ENCODE peak calls at places on chromosome 20, in seven cellular contexts. P, M, U, F, K, T and V are unnamed samples.

GRCh38 chr20:1761116-1761515 is 103.5 kb upstream of the SIRPG start:
- DNase-seq in P (no peak), M (no peak), U (no peak), F (no peak), K (peak; percentile 94), T (no peak), V (no peak)

GRCh38 chr20:651713-652610 is 1.0 kb downstream of the SRXN1 start:
- DNase-seq in P (peak; percentile 62), M (no peak), U (no peak), F (no peak), K (no peak), T (no peak), V (no peak)

GRCh38 chr20:9408422-9409300 is 105.7 kb upstream of the LAMP5 start:
- DNase-seq in P (no peak), M (no peak), U (no peak), F (no peak), K (peak; percentile 75), T (no peak), V (no peak)

GRCh38 chr20:24612799-24613775 is 143.7 kb downstream of the SYNDIG1 start:
- DNase-seq in P (no peak), M (peak; percentile 28), U (no peak), F (no peak), K (peak; percentile 8), T (no peak), V (no peak)

GRCh38 chr20:53116733-53117132 is 144.6 kb downstream of the TSHZ2 start:
- DNase-seq in P (no peak), M (no peak), U (no peak), F (no peak), K (no peak), T (no peak), V (no peak)

GRCh38 chr20:9255171-9255570 is 186.3 kb downstream of the PLCB4 start:
- DNase-seq in P (no peak), M (no peak), U (no peak), F (no peak), K (no peak), T (no peak), V (no peak)

GRCh38 chr20:54160269-54161007 is 13.3 kb downstream of the CYP24A1 start:
- DNase-seq in P (no peak), M (no peak), U (no peak), F (no peak), K (no peak), T (no peak), V (no peak)

GRCh38 chr20:62516345-62516744 is 40.5 kb upstream of the GATA5 start:
- DNase-seq in P (no peak), M (no peak), U (no peak), F (no peak), K (no peak), T (no peak), V (no peak)

GRCh38 chr20:57834306-57834863 is 124.6 kb upstream of the PMEPA1 start:
- DNase-seq in P (no peak), M (no peak), U (no peak), F (no peak), K (no peak), T (no peak), V (no peak)

GRCh38 chr20:58765795-58766194 is 73.2 kb downstream of the NPEPL1 start:
- DNase-seq in P (no peak), M (no peak), U (no peak), F (no peak), K (no peak), T (no peak), V (no peak)

GRCh38 chr20:57573176-57573575 is 12.3 kb downstream of the PCK1 start:
- DNase-seq in P (no peak), M (no peak), U (no peak), F (no peak), K (no peak), T (no peak), V (no peak)

GRCh38 chr20:34302312-34302722 is 838 bp downstream of the AHCY start:
- DNase-seq in P (no peak), M (no peak), U (no peak), F (no peak), K (peak; percentile 47), T (no peak), V (no peak)
- TF ChIP-seq CTCF in P (no peak), M (no peak), U (no peak), F (no peak), K (no peak), T (peak; percentile 21), V (no peak)

GRCh38 chr20:17598013-17598550 is 28.2 kb downstream of the DSTN start:
- DNase-seq in P (no peak), M (no peak), U (no peak), F (no peak), K (no peak), T (no peak), V (no peak)
- H3K4me1 ChIP-seq in P (peaks cover 54% of the 10 kb centered on the region), M (peaks cover 45% of the 10 kb centered on the region), U (peaks cover 91% of the 10 kb centered on the region), F (peaks cover 26% of the 10 kb centered on the region), K (peaks cover 12% of the 10 kb centered on the region), T (peaks cover 68% of the 10 kb centered on the region), V (no peaks in the 10 kb centered on the region)

GRCh38 chr20:21548390-21549035 is 34.6 kb upstream of the NKX2-2 start:
- DNase-seq in P (no peak), M (no peak), U (no peak), F (no peak), K (no peak), T (no peak), V (no peak)
- H3K27me3 ChIP-seq in P (no peaks in the 10 kb centered on the region), M (peaks cover 38% of the 10 kb centered on the region), U (no peaks in the 10 kb centered on the region), F (peaks cover 3% of the 10 kb centered on the region), K (no peaks in the 10 kb centered on the region), T (peaks cover 4% of the 10 kb centered on the region), V (no peaks in the 10 kb centered on the region)

GRCh38 chr20:20732641-20733040 is 20.2 kb upstream of the RALGAPA2 start:
- DNase-seq in P (no peak), M (no peak), U (no peak), F (no peak), K (no peak), T (no peak), V (no peak)

GRCh38 chr20:20729563-20729962 is 17.1 kb upstream of the RALGAPA2 start:
- DNase-seq in P (no peak), M (no peak), U (no peak), F (no peak), K (no peak), T (no peak), V (no peak)

GRCh38 chr20:20731000-20731944 is 18.8 kb upstream of the RALGAPA2 start:
- DNase-seq in P (no peak), M (peak; percentile 36), U (no peak), F (no peak), K (no peak), T (no peak), V (no peak)

GRCh38 chr20:20733943-20734342 is 21.5 kb upstream of the RALGAPA2 start:
- DNase-seq in P (peak; percentile 44), M (no peak), U (no peak), F (no peak), K (no peak), T (no peak), V (no peak)

GRCh38 chr20:20731945-20732296 is 19.5 kb upstream of the RALGAPA2 start:
- DNase-seq in P (no peak), M (peak; percentile 38), U (no peak), F (no peak), K (no peak), T (no peak), V (no peak)
- TF ChIP-seq CTCF in P (no peak), M (no peak), U (no peak), F (no peak), K (no peak), T (no peak), V (no peak)

DNA sequence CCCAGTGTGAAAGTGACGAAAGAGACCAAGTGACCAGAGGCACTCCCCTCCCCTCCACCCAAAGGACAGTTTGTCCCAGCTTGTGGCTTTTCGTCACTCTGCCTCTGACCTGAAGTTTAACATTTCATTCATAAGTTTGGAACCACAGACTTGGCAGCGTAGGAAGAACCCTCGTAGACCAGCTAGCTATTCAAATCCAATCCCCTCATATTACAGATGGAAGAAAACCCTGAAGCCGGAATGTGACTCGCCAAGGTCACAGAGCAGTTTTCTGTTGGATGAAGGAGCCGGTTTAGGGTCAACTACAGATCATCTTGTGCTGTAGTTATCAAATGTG is 3.9 kb upstream of the SYS1 start:
- DNase-seq in P (peak; percentile 85), M (peak; percentile 53), U (no peak), F (peak; percentile 95), K (peak; percentile 44), T (peak; percentile 81), V (no peak)
- H3K4me1 ChIP-seq in P (peaks cover 56% of the 10 kb centered on the region), M (peaks cover 45% of the 10 kb centered on the region), U (peaks cover 73% of the 10 kb centered on the region), F (peaks cover 33% of the 10 kb centered on the region), K (peaks cover 32% of the 10 kb centered on the region), T (peaks cover 62% of the 10 kb centered on the region), V (peaks cover 3% of the 10 kb centered on the region)

GRCh38 chr20:31922588-31922987 is 29.3 kb downstream of the PDRG1 start:
- DNase-seq in P (no peak), M (no peak), U (no peak), F (no peak), K (no peak), T (no peak), V (no peak)

GRCh38 chr20:31922181-31922580 is 29.7 kb downstream of the PDRG1 start:
- DNase-seq in P (no peak), M (no peak), U (no peak), F (no peak), K (no peak), T (no peak), V (no peak)

GRCh38 chr20:31920275-31920855 is 31.5 kb downstream of the PDRG1 start:
- DNase-seq in P (no peak), M (no peak), U (no peak), F (no peak), K (no peak), T (no peak), V (no peak)

GRCh38 chr20:31918471-31919105 is 33.3 kb downstream of the PDRG1 start:
- DNase-seq in P (no peak), M (no peak), U (no peak), F (no peak), K (peak; percentile 10), T (no peak), V (no peak)

GRCh38 chr20:31919756-31920155 is 32.1 kb downstream of the PDRG1 start:
- DNase-seq in P (no peak), M (no peak), U (no peak), F (no peak), K (no peak), T (no peak), V (no peak)
- H3K27me3 ChIP-seq in P (no peaks in the 10 kb centered on the region), M (peaks cover 22% of the 10 kb centered on the region), U (no peaks in the 10 kb centered on the region), F (no peaks in the 10 kb centered on the region), K (peaks cover 40% of the 10 kb centered on the region), T (peaks cover 10% of the 10 kb centered on the region), V (no peaks in the 10 kb centered on the region)